ENCODE peak calls at places on chromosomes 3 and 15, in four cellular contexts. M is K562, F is GM12891, C is GM12878. T is an unnamed sample.
A peak's percentile ranks its signal among the peaks of the same experiment; 100 is the strongest.

GRCh38 chr15:74723754-74724334 is 1.5 kb downstream of the CYP1A1 start:
- DNase-seq in M (peak; percentile 64), F (peak; percentile 48), C (no peak), T (no peak)

GRCh38 chr3:108455212-108455705 is 55.1 kb downstream of the MYH15 start:
- DNase-seq in M (no peak), F (no peak), C (no peak), T (no peak)

GRCh38 chr3:71102111-71103039 is 481.2 kb downstream of the FOXP1 start:
- DNase-seq in M (no peak), F (no peak), C (no peak), T (no peak)

GRCh38 chr3:108311797-108312196 is 15.4 kb downstream of the HHLA2 start:
- DNase-seq in M (no peak), F (no peak), C (no peak), T (peak; percentile 86)

GRCh38 chr3:194032828-194033435 is 103.0 kb upstream of the HES1 start:
- DNase-seq in M (no peak), F (no peak), C (no peak), T (no peak)

GRCh38 chr3:52609316-52609815 is 73.0 kb downstream of the UQCC5 start:
- DNase-seq in M (no peak), F (no peak), C (no peak), T (no peak)

GRCh38 chr15:70863450-70864218 is 9.7 kb upstream of the LARP6 start:
- DNase-seq in M (no peak), F (no peak), C (no peak), T (no peak)

GRCh38 chr3:149512073-149512782 is 37.7 kb downstream of the TM4SF4 start:
- DNase-seq in M (peak; percentile 59), F (peak; percentile 19), C (no peak), T (no peak)

GRCh38 chr3:194688207-194688711 is 2.6 kb downstream of the FAM43A start:
- DNase-seq in M (no peak), F (no peak), C (no peak), T (peak; percentile 56)

GRCh38 chr3:46359748-46360509 is 6.0 kb downstream of the CCR2 start:
- DNase-seq in M (no peak), F (no peak), C (peak; percentile 68), T (no peak)

GRCh38 chr3:58556001-58556400 is 19.0 kb upstream of the ACOX2 start:
- DNase-seq in M (no peak), F (no peak), C (no peak), T (no peak)

GRCh38 chr15:64905941-64906340 is 5.8 kb upstream of the ANKDD1A start:
- DNase-seq in M (no peak), F (no peak), C (no peak), T (no peak)

GRCh38 chr15:64906402-64906801 is 5.3 kb upstream of the ANKDD1A start:
- DNase-seq in M (no peak), F (no peak), C (no peak), T (no peak)

GRCh38 chr15:64903331-64903950 is 8.3 kb upstream of the ANKDD1A start:
- DNase-seq in M (no peak), F (no peak), C (no peak), T (no peak)

GRCh38 chr15:64904189-64904588 is 7.5 kb upstream of the ANKDD1A start:
- DNase-seq in M (no peak), F (no peak), C (no peak), T (no peak)

GRCh38 chr15:64905119-64905831 is 6.4 kb upstream of the ANKDD1A start:
- DNase-seq in M (peak; percentile 76), F (peak; percentile 76), C (no peak), T (peak; percentile 76)
- TF ChIP-seq SPI1 in M (no peak), F (no peak), C (no peak), T (no peak)

GRCh38 chr3:118968111-118968510 is 66.5 kb downstream of the IGSF11 start:
- DNase-seq in M (no peak), F (no peak), C (no peak), T (no peak)

GRCh38 chr3:118972974-118973373 is 61.7 kb downstream of the IGSF11 start:
- DNase-seq in M (no peak), F (no peak), C (no peak), T (no peak)

GRCh38 chr3:118974356-118975097 is 60.1 kb downstream of the IGSF11 start:
- DNase-seq in M (no peak), F (no peak), C (no peak), T (no peak)

GRCh38 chr3:118968640-118969039 is 66.0 kb downstream of the IGSF11 start:
- DNase-seq in M (no peak), F (no peak), C (no peak), T (no peak)

DNA sequence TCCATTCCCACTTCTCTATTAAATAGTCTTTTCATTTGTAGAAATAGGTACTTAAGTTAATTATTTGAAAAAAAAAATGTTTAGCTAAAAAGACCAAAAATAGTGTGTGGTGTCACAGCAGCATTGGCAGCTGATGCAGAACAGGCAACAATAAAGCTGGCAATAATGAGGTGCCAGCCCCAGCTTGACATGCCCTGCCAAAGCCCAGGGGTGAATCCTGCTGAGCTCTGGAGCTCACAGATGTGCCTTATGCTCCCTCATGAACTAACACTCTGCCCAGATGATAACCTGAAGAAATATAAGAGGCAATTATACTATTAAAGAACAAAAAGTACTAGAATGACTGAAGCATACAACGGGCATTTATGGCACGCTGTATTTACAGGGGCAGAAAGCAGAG is 63.8 kb downstream of the IGSF11 start:
- DNase-seq in M (no peak), F (no peak), C (no peak), T (no peak)
- TF ChIP-seq SPI1 in M (no peak), F (no peak), C (no peak), T (no peak)

DNA sequence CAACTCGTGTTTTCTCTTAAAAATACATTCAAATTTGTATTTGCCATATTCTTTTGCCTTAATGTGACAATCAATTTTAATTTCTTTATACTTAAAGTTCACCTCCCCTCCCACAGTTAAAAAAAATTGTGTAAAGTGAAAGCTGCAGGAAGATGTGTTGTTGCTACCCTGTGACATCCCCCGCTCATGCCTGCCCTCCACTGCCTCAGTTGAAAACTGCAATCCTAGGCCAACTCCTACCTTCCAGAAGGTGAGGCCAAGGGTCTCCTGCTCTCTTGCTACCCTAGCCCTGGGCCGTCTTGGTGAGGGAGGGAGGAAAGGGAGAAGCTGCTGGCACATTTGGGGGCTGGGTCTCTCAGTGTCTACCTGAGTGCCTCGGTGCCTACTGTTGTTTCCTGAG is 57.0 kb upstream of the CMTM7 start:
- DNase-seq in M (peak; percentile 20), F (no peak), C (no peak), T (no peak)
- TF ChIP-seq SPI1 in M (no peak), F (no peak), C (no peak), T (no peak)

DNA sequence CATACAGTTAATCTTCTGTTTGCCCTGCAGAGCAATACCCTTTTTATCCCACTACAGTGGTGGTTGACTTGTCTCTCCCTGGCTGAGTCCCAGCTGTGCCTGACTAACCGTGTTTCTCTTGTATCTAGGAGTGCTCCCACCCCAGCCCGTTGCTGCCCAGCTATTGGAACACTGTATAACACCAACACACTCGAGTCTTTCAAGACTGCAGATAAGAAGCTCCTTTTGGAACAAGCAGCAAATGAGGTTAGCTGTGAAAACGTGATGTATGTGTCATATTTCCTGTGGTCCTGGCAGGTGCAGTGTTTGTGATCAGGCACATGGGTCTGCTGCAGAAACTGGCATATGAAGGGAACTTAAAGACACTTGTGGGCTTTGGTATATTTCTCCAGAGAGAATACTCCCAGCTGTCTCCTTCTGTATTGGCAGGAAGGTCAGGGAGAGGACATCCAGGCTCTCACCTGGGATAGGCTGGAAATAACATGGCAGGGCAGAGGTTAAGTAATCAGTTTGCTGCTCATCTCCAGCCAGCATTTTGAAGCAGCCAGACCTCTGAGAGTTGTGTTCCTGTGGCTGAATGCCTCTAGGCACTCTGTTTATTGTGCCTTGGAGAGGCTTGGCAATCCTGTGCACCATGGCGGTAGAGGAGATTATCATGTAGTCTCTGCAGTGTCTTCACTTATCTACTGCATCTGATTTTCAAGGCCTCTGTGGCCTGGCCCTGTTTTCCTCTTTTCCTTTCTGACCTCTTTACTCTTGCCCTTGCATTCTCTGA is 34.8 kb downstream of the ATG7 start:
- DNase-seq in M (no peak), F (no peak), C (no peak), T (no peak)
- TF ChIP-seq SPI1 in M (no peak), F (no peak), C (no peak), T (no peak)

GRCh38 chr15:58381696-58382095 is 50.1 kb upstream of the LIPC start:
- DNase-seq in M (no peak), F (no peak), C (no peak), T (no peak)

GRCh38 chr15:58380280-58380945 is 51.4 kb upstream of the LIPC start:
- DNase-seq in M (no peak), F (no peak), C (no peak), T (no peak)

GRCh38 chr15:58374147-58374546 is 57.6 kb upstream of the LIPC start:
- DNase-seq in M (no peak), F (no peak), C (no peak), T (no peak)

GRCh38 chr15:58378241-58379085 is 53.3 kb upstream of the LIPC start:
- DNase-seq in M (no peak), F (no peak), C (no peak), T (no peak)

DNA sequence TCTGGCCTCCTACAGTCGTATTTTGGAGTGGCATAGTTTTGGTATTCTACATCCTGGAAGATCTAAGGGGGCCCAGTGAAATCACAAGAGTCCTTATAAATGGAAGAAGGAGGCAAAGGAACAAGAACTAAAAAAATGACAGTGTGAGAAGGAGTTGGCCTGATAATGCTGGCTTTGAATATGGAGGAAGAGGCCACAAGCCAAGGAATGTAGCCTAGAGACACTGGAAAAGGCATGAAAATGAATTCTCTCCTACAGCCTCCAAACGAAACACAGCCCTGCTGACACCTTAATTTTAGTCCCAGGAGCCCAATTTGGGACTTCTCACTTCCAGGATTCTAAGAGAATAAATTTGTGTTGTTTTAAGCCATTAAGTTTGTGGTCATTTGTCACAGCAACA is 54.6 kb upstream of the LIPC start:
- DNase-seq in M (no peak), F (no peak), C (no peak), T (no peak)
- TF ChIP-seq SPI1 in M (no peak), F (no peak), C (no peak), T (no peak)

DNA sequence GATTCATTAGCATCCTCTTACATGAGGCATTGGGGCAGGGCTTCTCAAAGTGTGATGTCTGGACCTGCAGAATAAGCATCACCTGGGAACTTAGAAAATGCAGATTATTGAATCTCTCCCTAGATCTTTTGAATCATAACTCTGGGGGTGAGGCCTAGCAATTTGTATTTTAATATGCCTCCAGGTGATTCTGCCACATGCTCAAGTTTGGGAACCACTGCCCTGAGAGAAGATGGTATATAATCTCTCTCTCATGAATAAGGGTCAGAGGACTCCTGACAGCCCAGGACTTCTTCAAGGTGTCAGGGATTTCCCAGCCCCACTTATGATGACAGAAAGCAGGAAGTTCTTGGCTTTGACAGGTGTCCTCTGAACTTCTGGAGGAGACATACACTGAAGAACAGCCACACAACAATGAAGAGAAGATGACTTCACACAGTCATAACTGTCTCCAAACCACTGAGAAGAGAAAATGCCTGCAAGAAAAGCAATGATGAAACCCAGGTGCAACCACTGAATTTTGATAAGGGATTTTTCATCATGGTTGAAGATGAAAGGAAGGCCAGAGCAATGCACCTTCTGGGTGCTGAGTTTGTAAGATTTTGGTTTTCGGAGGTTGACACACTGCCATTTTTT is 211.9 kb upstream of the MRPL3 start:
- DNase-seq in M (no peak), F (no peak), C (peak; percentile 71), T (no peak)
- TF ChIP-seq SPI1 in M (no peak), F (no peak), C (no peak), T (no peak)

T was measured in HL-60.